ENCODE peak calls at places on chromosomes 4 and X, in four cellular contexts. One of them, this sample, is unnamed.

GRCh38 chr4:25030283-25031076 is at the start of gene LGI2:
- DNase-seq in mucosa of gallbladder: peak; percentile 25
- DNase-seq in stimulated activated CD4-positive, alpha-beta T cell treated with anti-CD3 and anti-CD28 coated beads, Interleukin-15, amount 100 ng/mL, for 24 hours: peak; percentile 18
- DNase-seq in stimulated activated CD8-positive, alpha-beta memory T cell treated with anti-CD3 and anti-CD28 coated beads, Interleukin-2, amount 100 ng/mL, for 48 hours: no peak
- DNase-seq in this sample: peak; percentile 30

GRCh38 chr4:116066711-116067245 is 953.4 kb upstream of the NDST4 start:
- DNase-seq in mucosa of gallbladder: no peak
- DNase-seq in stimulated activated CD4-positive, alpha-beta T cell treated with anti-CD3 and anti-CD28 coated beads, Interleukin-15, amount 100 ng/mL, for 24 hours: no peak
- DNase-seq in stimulated activated CD8-positive, alpha-beta memory T cell treated with anti-CD3 and anti-CD28 coated beads, Interleukin-2, amount 100 ng/mL, for 48 hours: no peak
- DNase-seq in this sample: no peak

GRCh38 chrX:97895751-97896150 is 1012.0 kb downstream of the RPA4 start:
- DNase-seq in mucosa of gallbladder: no peak
- DNase-seq in stimulated activated CD4-positive, alpha-beta T cell treated with anti-CD3 and anti-CD28 coated beads, Interleukin-15, amount 100 ng/mL, for 24 hours: no peak
- DNase-seq in stimulated activated CD8-positive, alpha-beta memory T cell treated with anti-CD3 and anti-CD28 coated beads, Interleukin-2, amount 100 ng/mL, for 48 hours: no peak
- DNase-seq in this sample: no peak

GRCh38 chr4:74624351-74625151 is 169.8 kb downstream of the BTC start:
- DNase-seq in mucosa of gallbladder: no peak
- DNase-seq in stimulated activated CD4-positive, alpha-beta T cell treated with anti-CD3 and anti-CD28 coated beads, Interleukin-15, amount 100 ng/mL, for 24 hours: no peak
- DNase-seq in stimulated activated CD8-positive, alpha-beta memory T cell treated with anti-CD3 and anti-CD28 coated beads, Interleukin-2, amount 100 ng/mL, for 48 hours: no peak
- DNase-seq in this sample: no peak

GRCh38 chr4:172202480-172203076 is 389.4 kb downstream of the GALNTL6 start:
- DNase-seq in mucosa of gallbladder: no peak
- DNase-seq in stimulated activated CD4-positive, alpha-beta T cell treated with anti-CD3 and anti-CD28 coated beads, Interleukin-15, amount 100 ng/mL, for 24 hours: no peak
- DNase-seq in stimulated activated CD8-positive, alpha-beta memory T cell treated with anti-CD3 and anti-CD28 coated beads, Interleukin-2, amount 100 ng/mL, for 48 hours: no peak
- DNase-seq in this sample: peak; percentile 4

GRCh38 chrX:118644378-118644777 is 83.0 kb upstream of the IL13RA1 start:
- DNase-seq in mucosa of gallbladder: no peak
- DNase-seq in stimulated activated CD4-positive, alpha-beta T cell treated with anti-CD3 and anti-CD28 coated beads, Interleukin-15, amount 100 ng/mL, for 24 hours: no peak
- DNase-seq in stimulated activated CD8-positive, alpha-beta memory T cell treated with anti-CD3 and anti-CD28 coated beads, Interleukin-2, amount 100 ng/mL, for 48 hours: no peak
- DNase-seq in this sample: no peak

GRCh38 chr4:9889306-9889705 is 107.9 kb downstream of the DRD5 start:
- DNase-seq in mucosa of gallbladder: no peak
- DNase-seq in stimulated activated CD4-positive, alpha-beta T cell treated with anti-CD3 and anti-CD28 coated beads, Interleukin-15, amount 100 ng/mL, for 24 hours: no peak
- DNase-seq in stimulated activated CD8-positive, alpha-beta memory T cell treated with anti-CD3 and anti-CD28 coated beads, Interleukin-2, amount 100 ng/mL, for 48 hours: no peak
- DNase-seq in this sample: no peak

GRCh38 chr4:186265683-186266648 is at the start of gene F11:
- DNase-seq in mucosa of gallbladder: peak; percentile 59
- DNase-seq in stimulated activated CD4-positive, alpha-beta T cell treated with anti-CD3 and anti-CD28 coated beads, Interleukin-15, amount 100 ng/mL, for 24 hours: no peak
- DNase-seq in stimulated activated CD8-positive, alpha-beta memory T cell treated with anti-CD3 and anti-CD28 coated beads, Interleukin-2, amount 100 ng/mL, for 48 hours: no peak
- DNase-seq in this sample: no peak

GRCh38 chr4:65007841-65008439 is 598.7 kb upstream of the TECRL start:
- DNase-seq in mucosa of gallbladder: no peak
- DNase-seq in stimulated activated CD4-positive, alpha-beta T cell treated with anti-CD3 and anti-CD28 coated beads, Interleukin-15, amount 100 ng/mL, for 24 hours: no peak
- DNase-seq in stimulated activated CD8-positive, alpha-beta memory T cell treated with anti-CD3 and anti-CD28 coated beads, Interleukin-2, amount 100 ng/mL, for 48 hours: no peak
- DNase-seq in this sample: peak; percentile 0

GRCh38 chr4:187940299-187940698 is 55.3 kb upstream of the ZFP42 start:
- DNase-seq in mucosa of gallbladder: no peak
- DNase-seq in stimulated activated CD4-positive, alpha-beta T cell treated with anti-CD3 and anti-CD28 coated beads, Interleukin-15, amount 100 ng/mL, for 24 hours: no peak
- DNase-seq in stimulated activated CD8-positive, alpha-beta memory T cell treated with anti-CD3 and anti-CD28 coated beads, Interleukin-2, amount 100 ng/mL, for 48 hours: no peak
- DNase-seq in this sample: no peak